ENCODE peak calls at places on chromosomes 16 and 17, in four cellular contexts. B, O, I and V are unnamed samples.

GRCh38 chr16:26688105-26688504 is 378.6 kb upstream of the C16orf82 start:
- DNase-seq in B (no peak), I (no peak), O (no peak), V (no peak)

GRCh38 chr17:68290268-68290954 is 516 bp downstream of the SLC16A6 start:
- DNase-seq in I (no peak), O (peak; percentile 51), B (peak; percentile 44), V (peak; percentile 36)

GRCh38 chr16:2926660-2927646 is 15.2 kb downstream of the FLYWCH1 start:
- DNase-seq in O (peak; percentile 93), B (peak; percentile 80), I (peak; percentile 70), V (peak; percentile 81)

GRCh38 chr16:58299757-58300349 is 5.0 kb upstream of the PRSS54 start:
- DNase-seq in O (peak; percentile 61), I (peak; percentile 7), B (no peak), V (peak; percentile 75)

GRCh38 chr16:73093146-73094144 is 45.5 kb upstream of the ZFHX3 start:
- DNase-seq in B (no peak), I (no peak), O (no peak), V (no peak)

GRCh38 chr16:86307518-86307903 is 202.8 kb upstream of the FOXF1 start:
- DNase-seq in O (no peak), B (no peak), I (no peak), V (no peak)

GRCh38 chr16:27107185-27107592 is 40.5 kb downstream of the C16orf82 start:
- DNase-seq in B (no peak), O (peak; percentile 11), I (no peak), V (no peak)

GRCh38 chr16:977096-977701 is 4.4 kb upstream of the SOX8 start:
- DNase-seq in I (no peak), O (no peak), B (no peak), V (no peak)

GRCh38 chr17:41734139-41734948 is at the start of gene HAP1:
- DNase-seq in B (no peak), O (peak; percentile 83), I (no peak), V (peak; percentile 87)

GRCh38 chr16:47976609-47977180 is 179.1 kb downstream of the ABCC12 start:
- DNase-seq in I (no peak), B (no peak), O (no peak), V (no peak)

GRCh38 chr17:31318298-31319190 is 2.9 kb downstream of the EVI2A start:
- DNase-seq in B (no peak), I (no peak), O (peak; percentile 7), V (no peak)

GRCh38 chr16:89953671-89954406 is 5.3 kb downstream of the DEF8 start:
- DNase-seq in B (peak; percentile 76), O (no peak), I (no peak), V (no peak)

GRCh38 chr17:64780096-64781012 is 118.2 kb upstream of the SMURF2 start:
- DNase-seq in B (peak; percentile 58), O (peak; percentile 87), I (no peak), V (peak; percentile 89)

GRCh38 chr17:45087496-45087975 is 26.4 kb downstream of the NMT1 start:
- DNase-seq in B (no peak), O (no peak), I (no peak), V (no peak)

GRCh38 chr17:37506678-37507077 is 17.0 kb downstream of the DUSP14 start:
- DNase-seq in B (no peak), I (peak; percentile 81), O (peak; percentile 80), V (peak; percentile 76)

GRCh38 chr17:3035256-3035967 is 28.0 kb downstream of the OR1D5 start:
- DNase-seq in B (no peak), I (no peak), O (no peak), V (no peak)